ENCODE peak calls at places on chromosomes 12 and 14, in seven cellular contexts. J is CD8-positive, alpha-beta T cell; P is NCI-H2081; R is H7; F is occipital lobe; Q is endothelial cell; Z is stimulated activated CD8-positive, alpha-beta memory T cell treated with anti-CD3 and anti-CD28 coated beads, Interleukin-7, amount 100 ng/mL, for 1 hour. G is an unnamed sample.

GRCh38 chr14:95876769-95877490 is at the start of gene TUNAR:
- DNase-seq in J (no peak), P (no peak), R (peak), F (no peak), Q (peak), Z (no peak), G (no peak)

GRCh38 chr12:40236357-40236850 is 11.6 kb downstream of the LRRK2 start:
- DNase-seq in J (no peak), P (no peak), R (no peak), F (no peak), Q (no peak), Z (no peak), G (no peak)

GRCh38 chr12:123384318-123384993 is 524 bp downstream of the KMT5A start:
- DNase-seq in J (peak), P (no peak), R (no peak), F (no peak), Q (peak), Z (no peak), G (no peak)

GRCh38 chr12:100186071-100186470 is 14.5 kb upstream of the ACTR6 start:
- DNase-seq in J (no peak), P (no peak), R (no peak), F (no peak), Q (no peak), Z (no peak), G (no peak)

GRCh38 chr14:36767603-36768281 is 106.1 kb downstream of the PAX9 start:
- DNase-seq in J (no peak), P (peak), R (peak), F (no peak), Q (no peak), Z (no peak), G (no peak)

GRCh38 chr14:38199768-38200167 is 7.9 kb upstream of the SSTR1 start:
- DNase-seq in J (no peak), P (no peak), R (no peak), F (no peak), Q (no peak), Z (no peak), G (no peak)

GRCh38 chr12:58850826-58851225 is 69.5 kb downstream of the LRIG3 start:
- DNase-seq in J (no peak), P (no peak), R (no peak), F (no peak), Q (no peak), Z (no peak), G (no peak)

GRCh38 chr14:38900887-38901286 is 202.1 kb downstream of the SEC23A start:
- DNase-seq in J (no peak), P (no peak), R (no peak), F (no peak), Q (no peak), Z (no peak), G (no peak)

GRCh38 chr12:31387011-31387410 is 61.1 kb upstream of the SINHCAF start:
- DNase-seq in J (no peak), P (no peak), R (peak), F (no peak), Q (no peak), Z (no peak), G (no peak)

GRCh38 chr12:119942386-119942785 is 46.6 kb upstream of the BICDL1 start:
- DNase-seq in J (no peak), P (no peak), R (no peak), F (no peak), Q (no peak), Z (no peak), G (no peak)

GRCh38 chr14:97873291-97873690 is 1076.1 kb downstream of the VRK1 start:
- DNase-seq in J (no peak), P (no peak), R (no peak), F (no peak), Q (no peak), Z (no peak), G (no peak)

G was measured in head of caudate nucleus.